ENCODE peak calls at places on chromosomes 13 and 19, in ten cellular contexts. B is NCI-H2171; H is stimulated activated CD8-positive, alpha-beta memory T cell treated with anti-CD3 and anti-CD28 coated beads, Interleukin-4, amount 100 ng/mL, for 24 hours; E is NCI-H1105; Q is HAP-1; S is NCI-H82; J is WTC11; O is T-helper 1 cell; A is fibroblast of the conjunctiva; M is nephron progenitor cell. F is an unnamed sample.

GRCh38 chr13:44159633-44160279 is 213.9 kb upstream of the SERP2 start:
- DNase-seq in A (no peak), J (no peak), Q (no peak), H (no peak), E (no peak), S (no peak), B (no peak), M (no peak), O (no peak), F (no peak)

GRCh38 chr19:406999-407491 is 1.9 kb downstream of the C2CD4C start:
- DNase-seq in Q (no peak), M (no peak), E (no peak), S (no peak), B (no peak), O (no peak), A (no peak), H (no peak), J (no peak), F (no peak)

GRCh38 chr19:34972163-34972705 is 8.2 kb upstream of the ZNF792 start:
- DNase-seq in O (no peak), J (no peak), S (no peak), M (no peak), Q (no peak), H (no peak), B (no peak), E (no peak), A (no peak), F (no peak)

GRCh38 chr19:15672580-15673175 is at the start of gene CYP4F12:
- DNase-seq in H (no peak), J (no peak), B (no peak), O (no peak), Q (no peak), A (peak; percentile 17), M (no peak), S (peak; percentile 24), E (no peak), F (no peak)

GRCh38 chr13:95784161-95784880 is 107.4 kb downstream of the DNAJC3 start:
- DNase-seq in J (no peak), B (no peak), A (peak; percentile 16), M (no peak), H (no peak), O (no peak), S (no peak), Q (no peak), E (no peak), F (no peak)

GRCh38 chr13:50846861-50847475 is 3.5 kb upstream of the DLEU7 start:
- DNase-seq in M (no peak), O (no peak), H (no peak), Q (no peak), S (peak; percentile 95), E (no peak), A (no peak), B (no peak), J (no peak), F (no peak)

GRCh38 chr19:1355258-1355973 is 28.3 kb upstream of the NDUFS7 start:
- DNase-seq in H (no peak), Q (no peak), A (no peak), E (no peak), M (no peak), O (no peak), S (no peak), B (no peak), J (no peak), F (no peak)

GRCh38 chr13:79710376-79710775 is 229.4 kb downstream of the NDFIP2 start:
- DNase-seq in S (no peak), M (no peak), B (no peak), H (no peak), E (no peak), Q (no peak), J (no peak), O (no peak), A (peak; percentile 41), F (no peak)

GRCh38 chr13:47632311-47632710 is 368.8 kb downstream of the SUCLA2 start:
- DNase-seq in O (no peak), Q (no peak), M (no peak), S (peak; percentile 99), H (no peak), A (no peak), E (no peak), J (peak; percentile 26), B (peak; percentile 14), F (no peak)

GRCh38 chr13:18951412-18951811 is 230.2 kb downstream of the TUBA3C start:
- DNase-seq in H (no peak), M (no peak), B (no peak), O (no peak), S (no peak), J (no peak), E (no peak), A (no peak), Q (no peak), F (no peak)